ENCODE peak calls at places on chromosome 7, in five cellular contexts. E is HepG2, L is HCT116, R is K562, I is H1. J is an unnamed sample.

GRCh38 chr7:38428040-38428439 is 154.6 kb upstream of the TARP start:
- DNase-seq in E (no peak), L (no peak), R (no peak), I (no peak), J (no peak)

GRCh38 chr7:92875719-92876118 is 39.3 kb upstream of the CDK6 start:
- DNase-seq in E (no peak), L (no peak), R (no peak), I (no peak), J (no peak)

GRCh38 chr7:46257766-46258448 is 336.8 kb upstream of the IGFBP3 start:
- DNase-seq in E (no peak), L (peak; percentile 15), R (no peak), I (no peak), J (no peak)

GRCh38 chr7:31066516-31067130 is 14.5 kb downstream of the ADCYAP1R1 start:
- DNase-seq in E (no peak), L (no peak), R (no peak), I (no peak), J (no peak)

GRCh38 chr7:143519411-143520131 is 41.9 kb downstream of the TAS2R41 start:
- DNase-seq in E (no peak), L (no peak), R (no peak), I (no peak), J (no peak)

GRCh38 chr7:141685285-141686035 is 16.5 kb downstream of the DENND11 start:
- DNase-seq in E (no peak), L (no peak), R (no peak), I (no peak), J (no peak)

GRCh38 chr7:68401313-68401712 is 1197.0 kb upstream of the AUTS2 start:
- DNase-seq in E (no peak), L (no peak), R (no peak), I (no peak), J (no peak)

GRCh38 chr7:44291066-44291732 is 34.2 kb downstream of the CAMK2B start:
- DNase-seq in E (no peak), L (no peak), R (no peak), I (peak; percentile 29), J (peak; percentile 0)

GRCh38 chr7:135200824-135201331 is 10.4 kb downstream of the WDR91 start:
- DNase-seq in E (no peak), L (no peak), R (no peak), I (no peak), J (no peak)
- TF ChIP-seq ATF3 in E (no peak), L (no peak), R (no peak), I (no peak), J (no peak)

GRCh38 chr7:97020601-97021442 is 3.8 kb downstream of the DLX5 start:
- DNase-seq in E (no peak), L (no peak), R (no peak), I (peak; percentile 75), J (peak; percentile 60)
- TF ChIP-seq SP1 in E (no peak), L (no peak), R (no peak), I (peak; percentile 8), J (peak; percentile 23)

GRCh38 chr7:150937848-150938561 is 40.1 kb downstream of the KCNH2 start:
- DNase-seq in E (no peak), L (no peak), R (no peak), I (no peak), J (no peak)
- TF ChIP-seq ATF3 in E (no peak), L (no peak), R (no peak), I (no peak), J (no peak)

DNA sequence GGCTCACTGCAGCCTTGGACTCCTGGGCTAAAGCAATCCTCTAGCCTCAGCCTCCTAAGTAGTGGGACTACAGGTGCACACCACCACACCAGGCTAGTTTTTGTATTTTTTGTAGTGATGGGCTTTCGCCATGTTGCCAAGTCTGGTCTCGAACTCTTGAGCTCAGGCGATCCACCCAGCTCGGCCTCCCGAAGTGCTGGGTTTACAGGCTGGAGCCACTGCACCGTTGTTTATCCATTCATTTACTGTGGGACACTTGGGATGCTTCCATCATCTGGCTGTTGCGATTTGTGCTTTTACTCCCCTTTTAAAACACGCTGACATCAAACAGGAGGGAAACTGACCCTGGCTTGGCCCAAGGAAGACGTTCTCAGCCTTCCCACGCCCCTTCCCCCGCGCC is 30.5 kb upstream of the SMARCD3 start:
- DNase-seq in E (no peak), L (no peak), R (no peak), I (no peak), J (no peak)
- TF ChIP-seq SP1 in E (no peak), L (no peak), R (no peak), I (no peak), J (no peak)

GRCh38 chr7:99677013-99677412 is 2.8 kb downstream of the CYP3A5 start:
- DNase-seq in E (no peak), L (no peak), R (no peak), I (no peak), J (no peak)
- TF ChIP-seq ATF3 in E (no peak), L (no peak), R (no peak), I (no peak), J (no peak)

GRCh38 chr7:79452032-79452494 is 1.4 kb downstream of the MAGI2 start:
- DNase-seq in E (peak; percentile 97), L (no peak), R (no peak), I (peak; percentile 77), J (peak; percentile 77)
- TF ChIP-seq SP1 in E (no peak), L (no peak), R (no peak), I (no peak), J (no peak)

J was measured in WTC11.